ENCODE peak calls at places on chromosomes 3 and 15, in seven cellular contexts. T is tibial nerve, V is NCI-H2081, F is PC-3, I is AG10803, A is left ventricle myocardium superior, M is head of caudate nucleus. D is an unnamed sample.

GRCh38 chr15:48352474-48353072 is 21.3 kb downstream of the DUT start:
- DNase-seq in I (peak), M (peak), F (peak), V (peak), A (no peak), T (peak), D (peak)

GRCh38 chr3:151415289-151415688 is 30.7 kb upstream of the P2RY12 start:
- DNase-seq in V (no peak), I (no peak), A (no peak), T (no peak), F (no peak), M (no peak), D (no peak)

GRCh38 chr15:48547305-48547704 is 98.2 kb downstream of the FBN1 start:
- DNase-seq in V (no peak), A (no peak), I (peak), M (no peak), F (no peak), T (no peak), D (no peak)

GRCh38 chr15:35306361-35306981 is 221.4 kb upstream of the NANOGP8 start:
- DNase-seq in F (peak), V (no peak), T (no peak), M (no peak), I (peak), A (no peak), D (peak)

GRCh38 chr3:132407025-132407424 is 10.3 kb upstream of the DNAJC13 start:
- DNase-seq in F (no peak), A (no peak), I (no peak), T (no peak), V (no peak), M (no peak), D (no peak)

GRCh38 chr15:22980189-22981136 is at the start of gene CYFIP1:
- DNase-seq in M (peak), I (peak), V (peak), A (peak), F (peak), T (peak), D (peak)

GRCh38 chr15:100922192-100923040 is 3.3 kb downstream of the LRRK1 start:
- DNase-seq in A (no peak), M (no peak), V (no peak), T (no peak), I (no peak), F (no peak), D (no peak)

GRCh38 chr3:113606539-113607218 is 74.3 kb downstream of the SIDT1 start:
- DNase-seq in T (no peak), V (no peak), A (no peak), I (no peak), F (no peak), M (no peak), D (peak)

GRCh38 chr15:88714782-88715372 is 76.1 kb downstream of the ISG20 start:
- DNase-seq in A (no peak), F (no peak), M (peak), I (no peak), V (no peak), T (peak), D (no peak)

GRCh38 chr3:141476033-141476432 is 10.8 kb upstream of the RASA2 start:
- DNase-seq in A (no peak), T (no peak), V (no peak), I (no peak), M (no peak), F (no peak), D (no peak)

GRCh38 chr15:66481107-66481856 is 16.3 kb downstream of the SNAPC5 start:
- DNase-seq in I (no peak), F (peak), A (no peak), V (no peak), T (no peak), M (no peak), D (no peak)

GRCh38 chr15:92662797-92663196 is 7.2 kb upstream of the FAM174B start:
- DNase-seq in F (peak), M (no peak), V (no peak), T (no peak), A (no peak), I (no peak), D (no peak)

GRCh38 chr15:25775317-25775912 is 87.7 kb downstream of the ATP10A start:
- DNase-seq in V (no peak), A (peak), I (peak), F (peak), T (no peak), M (no peak), D (no peak)

GRCh38 chr3:39502838-39503145 is 35.3 kb downstream of the MOBP start:
- DNase-seq in V (no peak), A (no peak), I (no peak), F (no peak), T (no peak), M (no peak), D (no peak)

GRCh38 chr15:48710952-48711495 is 65.5 kb upstream of the FBN1 start:
- DNase-seq in T (no peak), F (no peak), A (no peak), I (peak), V (no peak), M (no peak), D (peak)

GRCh38 chr3:182760576-182761164 is 32.6 kb upstream of the ATP11B start:
- DNase-seq in T (no peak), F (no peak), V (no peak), M (no peak), I (no peak), A (no peak), D (no peak)

GRCh38 chr3:45929042-45929679 is 14.1 kb upstream of the CXCR6 start:
- DNase-seq in V (no peak), T (peak), I (peak), M (peak), A (peak), F (peak), D (peak)

GRCh38 chr3:49668861-49669260 is 5.3 kb upstream of the APEH start:
- DNase-seq in I (peak), A (no peak), F (peak), V (no peak), M (no peak), T (no peak), D (no peak)